ENCODE peak calls at places on chromosome 13, in six cellular contexts. Z is upper lobe of right lung; K is HFFc6; M is SK-N-SH; B is CD8-positive, alpha-beta T cell; I is lung. C is an unnamed sample.

GRCh38 chr13:44231786-44232516 is 141.7 kb upstream of the SERP2 start:
- DNase-seq in B (no peak), K (peak), M (no peak), I (peak), Z (peak), C (peak)

GRCh38 chr13:40668335-40668734 is 1.9 kb upstream of the FOXO1 start:
- DNase-seq in M (no peak), B (peak), Z (no peak), I (peak), K (no peak), C (no peak)

GRCh38 chr13:46948338-46948737 is 51.5 kb upstream of the HTR2A start:
- DNase-seq in K (no peak), Z (no peak), I (no peak), M (no peak), B (no peak), C (no peak)

GRCh38 chr13:46896346-46897138 is at the start of gene HTR2A:
- DNase-seq in K (no peak), B (no peak), Z (peak), I (no peak), M (no peak), C (peak)

GRCh38 chr13:100361504-100361903 is 227.1 kb downstream of the GGACT start:
- DNase-seq in Z (no peak), B (no peak), M (no peak), K (no peak), I (no peak), C (peak)

GRCh38 chr13:28583661-28584091 is 75.3 kb upstream of the POMP start:
- DNase-seq in B (no peak), I (no peak), Z (no peak), M (peak), K (no peak), C (peak)

GRCh38 chr13:60571571-60571970 is 174.6 kb downstream of the TDRD3 start:
- DNase-seq in B (no peak), I (no peak), K (no peak), Z (no peak), M (no peak), C (no peak)

GRCh38 chr13:101449971-101450748 is 2.3 kb upstream of the ITGBL1 start:
- DNase-seq in M (no peak), B (no peak), K (peak), I (no peak), Z (no peak), C (peak)

GRCh38 chr13:99968521-99969367 is 2.8 kb downstream of the ZIC5 start:
- DNase-seq in I (no peak), K (no peak), Z (no peak), M (peak), B (peak), C (no peak)

GRCh38 chr13:95481051-95481775 is 71.3 kb upstream of the CLDN10 start:
- DNase-seq in K (no peak), I (no peak), Z (no peak), B (no peak), M (no peak), C (no peak)

GRCh38 chr13:42348576-42348975 is 76.6 kb downstream of the AKAP11 start:
- DNase-seq in I (no peak), B (no peak), M (no peak), Z (no peak), K (no peak), C (no peak)

GRCh38 chr13:77810430-77810829 is 108.2 kb downstream of the EDNRB start:
- DNase-seq in M (peak), K (peak), B (no peak), Z (no peak), I (no peak), C (peak)

GRCh38 chr13:105471683-105472082 is 1063.8 kb downstream of the EFNB2 start:
- DNase-seq in Z (no peak), B (no peak), K (no peak), M (no peak), I (no peak), C (peak)

GRCh38 chr13:50128406-50129048 is 113.3 kb downstream of the KCNRG start:
- DNase-seq in M (no peak), K (no peak), B (no peak), I (no peak), Z (no peak), C (no peak)

GRCh38 chr13:87274209-87274819 is 396.9 kb upstream of the SLITRK5 start:
- DNase-seq in M (peak), Z (no peak), I (peak), K (no peak), B (peak), C (peak)

GRCh38 chr13:87280139-87280538 is 391.0 kb upstream of the SLITRK5 start:
- DNase-seq in B (no peak), K (no peak), I (no peak), Z (no peak), M (no peak), C (no peak)
- TF ChIP-seq CTCF in B (no peak), K (no peak), I (no peak), Z (no peak), M (no peak), C (no peak)

DNA sequence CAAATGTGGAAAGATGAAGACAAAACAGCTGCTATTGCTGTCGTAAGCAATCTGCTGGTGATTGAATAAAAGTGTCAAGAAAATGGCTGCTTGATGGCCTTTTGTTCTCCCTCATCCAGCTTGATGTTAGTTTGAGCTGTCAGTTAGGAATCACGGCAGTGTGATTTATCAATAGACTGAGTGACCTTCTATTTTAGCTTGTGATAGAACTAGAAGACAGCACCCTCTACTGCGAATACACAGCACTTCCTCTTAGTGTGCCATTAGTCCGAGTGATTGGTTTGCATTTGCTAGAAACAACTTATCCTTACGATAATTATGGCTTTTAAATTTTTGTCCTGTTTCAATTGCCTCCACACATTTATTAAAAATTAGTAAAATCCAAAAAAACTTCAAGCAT is 76.2 kb downstream of the MZT1 start:
- DNase-seq in B (no peak), K (no peak), Z (no peak), M (peak), I (no peak), C (no peak)
- TF ChIP-seq CTCF in B (no peak), K (peak), Z (peak), M (peak), I (no peak), C (no peak)

GRCh38 chr13:37427843-37428494 is 170.6 kb downstream of the POSTN start:
- DNase-seq in B (no peak), I (no peak), K (no peak), M (no peak), Z (no peak), C (no peak)
- TF ChIP-seq CTCF in B (no peak), I (no peak), K (peak), M (peak), Z (no peak), C (no peak)

DNA sequence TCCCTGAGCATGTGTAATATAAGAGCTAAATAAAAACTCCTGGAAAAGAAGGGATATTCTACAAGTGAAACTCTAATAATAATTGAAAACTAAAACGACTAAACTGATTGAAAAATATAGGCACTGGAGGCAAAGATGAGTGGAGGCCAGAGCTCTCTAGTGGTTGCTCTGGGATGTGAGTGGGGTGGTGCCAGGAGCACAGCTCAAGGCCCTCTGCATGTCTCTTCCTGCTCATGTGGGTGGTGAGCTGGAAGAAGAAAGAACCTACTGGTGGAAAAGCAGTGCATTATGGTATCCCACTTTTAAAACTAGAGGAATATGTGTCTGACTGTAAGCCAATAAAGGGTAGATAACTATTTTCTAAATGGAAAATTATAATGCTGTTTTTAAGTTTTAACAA is 15.8 kb upstream of the ARHGEF7 start:
- DNase-seq in I (no peak), Z (no peak), M (no peak), B (no peak), K (no peak), C (no peak)
- TF ChIP-seq CTCF in I (no peak), Z (no peak), M (no peak), B (no peak), K (no peak), C (no peak)

DNA sequence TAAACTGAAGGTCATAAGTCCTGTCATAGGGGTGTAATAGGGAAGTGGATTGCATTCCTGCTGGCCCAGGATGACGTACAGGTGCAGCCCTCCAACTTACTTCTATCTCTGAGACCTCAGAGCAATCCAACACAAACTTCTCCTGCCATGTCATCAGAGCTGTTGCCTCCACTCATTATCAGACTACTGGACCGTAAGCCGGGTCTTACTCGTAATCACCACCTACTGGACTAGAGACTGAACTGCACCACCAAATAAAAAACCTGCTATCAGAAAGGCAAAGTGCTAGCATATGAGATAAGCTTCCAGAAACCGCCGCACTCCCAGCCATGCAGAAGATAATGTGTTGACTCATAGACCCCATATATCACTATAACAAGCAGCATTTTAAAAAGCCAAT is 102.1 kb downstream of the SLITRK1 start:
- DNase-seq in B (no peak), I (no peak), K (peak), Z (no peak), M (peak), C (peak)
- TF ChIP-seq CTCF in B (no peak), I (no peak), K (peak), Z (peak), M (peak), C (peak)

GRCh38 chr13:75541287-75541686 is 3.6 kb upstream of the COMMD6 start:
- DNase-seq in M (no peak), K (peak), I (no peak), B (no peak), Z (no peak), C (no peak)

GRCh38 chr13:75541961-75542360 is 4.3 kb upstream of the COMMD6 start:
- DNase-seq in K (no peak), B (no peak), I (no peak), M (no peak), Z (no peak), C (no peak)

GRCh38 chr13:75533866-75534265 is 3.8 kb downstream of the COMMD6 start:
- DNase-seq in B (no peak), Z (no peak), M (no peak), I (no peak), K (no peak), C (no peak)

GRCh38 chr13:75537401-75538365 is at the start of gene COMMD6:
- DNase-seq in Z (peak), M (peak), B (peak), K (peak), I (peak), C (peak)
- TF ChIP-seq CTCF in Z (peak), M (no peak), B (no peak), K (peak), I (peak), C (peak)

GRCh38 chr13:90968510-90968909 is 379.0 kb upstream of the MIR17HG start:
- DNase-seq in B (no peak), M (peak), Z (no peak), I (no peak), K (no peak), C (no peak)
- TF ChIP-seq CTCF in B (no peak), M (peak), Z (peak), I (no peak), K (no peak), C (no peak)

GRCh38 chr13:20828540-20829364 is 55.0 kb upstream of the EEF1AKMT1 start:
- DNase-seq in B (peak), I (no peak), M (peak), Z (no peak), K (peak), C (peak)
- TF ChIP-seq CTCF in B (peak), I (peak), M (peak), Z (peak), K (peak), C (peak)

GRCh38 chr13:91805605-91806004 is 407.2 kb downstream of the GPC5 start:
- DNase-seq in K (no peak), B (no peak), I (no peak), Z (no peak), M (no peak), C (no peak)
- TF ChIP-seq CTCF in K (no peak), B (no peak), I (no peak), Z (no peak), M (peak), C (no peak)

C was measured in AG10803.